ENCODE peak calls at places on chromosomes 1 and 21, in six cellular contexts. S is IMR-90, Q is HCT116, K is GM23338, Z is cardiac muscle cell, T is colonic mucosa. P is an unnamed sample.

GRCh38 chr1:214920337-214920736 is 162.2 kb upstream of the KCNK2 start:
- DNase-seq in S (no peak), Q (no peak), K (no peak), Z (no peak), T (no peak), P (no peak)

GRCh38 chr1:34162852-34163766 is 1.9 kb downstream of the CSMD2 start:
- DNase-seq in S (peak; percentile 74), Q (peak; percentile 39), K (peak; percentile 94), Z (peak; percentile 87), T (peak; percentile 24), P (peak; percentile 60)

GRCh38 chr21:35396655-35397054 is 347.6 kb upstream of the RUNX1 start:
- DNase-seq in S (no peak), Q (no peak), K (no peak), Z (no peak), T (no peak), P (no peak)

GRCh38 chr1:110462964-110463363 is 12.0 kb downstream of the PROK1 start:
- DNase-seq in S (peak; percentile 31), Q (no peak), K (no peak), Z (no peak), T (no peak), P (no peak)

GRCh38 chr1:82515650-82516049 is 714.9 kb downstream of the ADGRL2 start:
- DNase-seq in S (no peak), Q (no peak), K (no peak), Z (no peak), T (no peak), P (no peak)

GRCh38 chr1:110088739-110089316 is 18.4 kb upstream of the ALX3 start:
- DNase-seq in S (no peak), Q (no peak), K (no peak), Z (no peak), T (no peak), P (no peak)

GRCh38 chr1:205493241-205494085 is 11.0 kb upstream of the CDK18 start:
- DNase-seq in S (peak; percentile 56), Q (no peak), K (no peak), Z (no peak), T (no peak), P (no peak)

GRCh38 chr1:221444346-221444745 is 297.5 kb downstream of the DUSP10 start:
- DNase-seq in S (no peak), Q (no peak), K (no peak), Z (no peak), T (no peak), P (no peak)

GRCh38 chr1:9537863-9538668 is 1.2 kb upstream of the SLC25A33 start:
- DNase-seq in S (no peak), Q (no peak), K (no peak), Z (no peak), T (peak; percentile 61), P (no peak)

GRCh38 chr1:155978325-155978972 is at the start of gene ARHGEF2:
- DNase-seq in S (peak; percentile 64), Q (no peak), K (peak; percentile 97), Z (peak; percentile 86), T (peak; percentile 92), P (peak; percentile 49)

GRCh38 chr1:108843390-108844188 is 13.3 kb downstream of the AKNAD1 start:
- DNase-seq in S (no peak), Q (no peak), K (no peak), Z (no peak), T (no peak), P (no peak)

GRCh38 chr1:225437710-225438437 is 10.0 kb upstream of the LBR start:
- DNase-seq in S (peak; percentile 45), Q (peak; percentile 28), K (peak; percentile 61), Z (no peak), T (peak; percentile 44), P (no peak)

GRCh38 chr1:244340396-244340795 is 111.3 kb downstream of the ADSS2 start:
- DNase-seq in S (no peak), Q (no peak), K (no peak), Z (no peak), T (no peak), P (no peak)

GRCh38 chr1:90963236-90963635 is 58.6 kb downstream of the ZNF644 start:
- DNase-seq in S (no peak), Q (no peak), K (no peak), Z (no peak), T (no peak), P (no peak)

GRCh38 chr21:46667191-46667734 is 31.8 kb downstream of the PRMT2 start:
- DNase-seq in S (peak; percentile 16), Q (no peak), K (peak; percentile 70), Z (peak; percentile 18), T (no peak), P (peak; percentile 63)

GRCh38 chr1:219555802-219556201 is 57.1 kb downstream of the ZC3H11B start:
- DNase-seq in S (peak; percentile 78), Q (no peak), K (no peak), Z (no peak), T (no peak), P (peak; percentile 41)

GRCh38 chr1:170012920-170013319 is 61.6 kb downstream of the KIFAP3 start:
- DNase-seq in S (no peak), Q (no peak), K (no peak), Z (no peak), T (no peak), P (no peak)

GRCh38 chr21:36744560-36745231 is 45.8 kb downstream of the SIM2 start:
- DNase-seq in S (no peak), Q (no peak), K (no peak), Z (no peak), T (no peak), P (no peak)

GRCh38 chr1:18922319-18922726 is 20.0 kb upstream of the ALDH4A1 start:
- DNase-seq in S (peak; percentile 85), Q (no peak), K (no peak), Z (peak; percentile 87), T (peak; percentile 50), P (no peak)

GRCh38 chr1:52424238-52424637 is 19.8 kb downstream of the PRPF38A start:
- DNase-seq in S (peak; percentile 13), Q (no peak), K (no peak), Z (peak; percentile 2), T (no peak), P (no peak)

GRCh38 chr1:179826626-179827280 is 50.9 kb downstream of the TOR1AIP2 start:
- DNase-seq in S (no peak), Q (no peak), K (no peak), Z (no peak), T (no peak), P (no peak)

GRCh38 chr1:7642781-7643180 is 128.3 kb upstream of the VAMP3 start:
- DNase-seq in S (peak; percentile 14), Q (no peak), K (peak; percentile 43), Z (no peak), T (no peak), P (no peak)

GRCh38 chr1:119829636-119830035 is 18.4 kb upstream of the REG4 start:
- DNase-seq in S (no peak), Q (no peak), K (no peak), Z (no peak), T (no peak), P (no peak)

GRCh38 chr1:7771673-7772299 is 690 bp downstream of the VAMP3 start:
- DNase-seq in S (no peak), Q (no peak), K (no peak), Z (no peak), T (no peak), P (peak; percentile 13)

GRCh38 chr1:61119085-61119484 is 36.7 kb downstream of the NFIA start:
- DNase-seq in S (no peak), Q (no peak), K (no peak), Z (no peak), T (no peak), P (no peak)

GRCh38 chr21:32102426-32102825 is 176.4 kb downstream of the MIS18A start:
- DNase-seq in S (peak; percentile 7), Q (no peak), K (no peak), Z (no peak), T (no peak), P (no peak)

GRCh38 chr1:92965003-92965402 is 3.7 kb upstream of the DIPK1A start:
- DNase-seq in S (no peak), Q (no peak), K (no peak), Z (no peak), T (no peak), P (no peak)

GRCh38 chr1:111227875-111228747 is 598 bp downstream of the CHI3L2 start:
- DNase-seq in S (peak; percentile 93), Q (peak; percentile 71), K (no peak), Z (no peak), T (no peak), P (no peak)

GRCh38 chr1:89989791-89990190 is 5.1 kb upstream of the ZNF326 start:
- DNase-seq in S (no peak), Q (no peak), K (peak; percentile 48), Z (no peak), T (peak; percentile 81), P (no peak)

GRCh38 chr1:2108213-2108876 is 58.1 kb downstream of the PRKCZ start:
- DNase-seq in S (peak; percentile 49), Q (peak; percentile 21), K (peak; percentile 87), Z (peak; percentile 64), T (no peak), P (no peak)
- TF ChIP-seq CTCF in S (peak; percentile 64), Q (peak; percentile 32), K (peak; percentile 59), Z (peak; percentile 58), T (no peak), P (peak; percentile 49)

DNA sequence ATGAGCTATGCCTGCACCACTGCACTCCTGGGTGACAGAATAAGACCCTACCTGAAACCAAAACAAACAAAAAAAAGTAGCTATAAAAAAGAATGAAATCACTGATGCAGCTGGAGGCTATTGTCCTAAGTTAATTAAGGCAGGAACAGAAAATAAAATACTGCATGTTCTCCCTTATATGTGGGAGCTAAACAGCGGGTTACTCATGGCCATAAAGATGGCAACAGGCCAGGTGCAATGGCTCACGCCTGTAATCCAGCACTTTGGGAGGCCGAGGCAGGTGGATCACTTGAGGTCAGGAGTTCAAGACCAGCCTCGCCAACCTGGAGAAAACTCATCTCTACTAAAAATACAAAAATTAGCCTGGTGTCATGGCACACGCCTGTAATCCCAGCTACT is 152.7 kb downstream of the PIK3R3 start:
- DNase-seq in S (no peak), Q (no peak), K (no peak), Z (no peak), T (peak; percentile 49), P (no peak)
- H3K27ac ChIP-seq in S (no peak overlapping the region), Q (peak overlapping the region; percentile 31), K (no peak overlapping the region), Z (no peak overlapping the region), T (peak overlapping the region; percentile 79), P (no peak overlapping the region)

GRCh38 chr1:148318900-148319242 is 164.2 kb downstream of the PPIAL4G start:
- DNase-seq in S (no peak), Q (no peak), K (no peak), Z (no peak), T (no peak), P (no peak)
- TF ChIP-seq CTCF in S (no peak), Q (no peak), K (no peak), Z (no peak), T (no peak), P (no peak)

GRCh38 chr1:36136535-36136934 is 11.5 kb upstream of the COL8A2 start:
- DNase-seq in S (peak; percentile 92), Q (no peak), K (no peak), Z (no peak), T (no peak), P (peak; percentile 50)
- H3K27ac ChIP-seq in S (peak overlapping the region; percentile 62), Q (no peak overlapping the region), K (no peak overlapping the region), Z (no peak overlapping the region), T (no peak overlapping the region), P (no peak overlapping the region)

GRCh38 chr1:68317543-68317942 is 85.2 kb upstream of the WLS start:
- DNase-seq in S (no peak), Q (no peak), K (no peak), Z (no peak), T (no peak), P (no peak)
- TF ChIP-seq CTCF in S (no peak), Q (no peak), K (no peak), Z (no peak), T (no peak), P (no peak)

GRCh38 chr21:38244407-38244787 is 12.4 kb upstream of the KCNJ15 start:
- DNase-seq in S (no peak), Q (no peak), K (no peak), Z (no peak), T (no peak), P (no peak)
- H3K27ac ChIP-seq in S (peak overlapping the region; percentile 19), Q (no peak overlapping the region), K (no peak overlapping the region), Z (no peak overlapping the region), T (no peak overlapping the region), P (peak overlapping the region; percentile 59)